ENCODE peak calls at places on chromosomes 5 and 9, in nine cellular contexts. One of them, this sample, is unnamed.

GRCh38 chr5:6850033-6850432 is 136.8 kb downstream of the TENT4A start:
- DNase-seq in astrocyte: no peak
- DNase-seq in ELR: no peak
- DNase-seq in mesothelial cell of epicardium: no peak
- DNase-seq in GM12891: no peak
- DNase-seq in stimulated activated CD4-positive, alpha-beta T cell treated with anti-CD3 and anti-CD28 coated beads, TNF-alpha, amount 100 ng/mL, for 1 hour: no peak
- DNase-seq in T-helper 2 cell: no peak
- DNase-seq in mammary epithelial cell: no peak
- DNase-seq in HAP-1: no peak
- DNase-seq in this sample: no peak

GRCh38 chr5:124732891-124733670 is 13.4 kb downstream of the ZNF608 start:
- DNase-seq in T-helper 2 cell: no peak
- DNase-seq in astrocyte: no peak
- DNase-seq in stimulated activated CD4-positive, alpha-beta T cell treated with anti-CD3 and anti-CD28 coated beads, TNF-alpha, amount 100 ng/mL, for 1 hour: no peak
- DNase-seq in mesothelial cell of epicardium: no peak
- DNase-seq in HAP-1: peak
- DNase-seq in ELR: no peak
- DNase-seq in mammary epithelial cell: no peak
- DNase-seq in GM12891: no peak
- DNase-seq in this sample: no peak

GRCh38 chr9:92668746-92669526 is 995 bp downstream of the IPPK start:
- DNase-seq in stimulated activated CD4-positive, alpha-beta T cell treated with anti-CD3 and anti-CD28 coated beads, TNF-alpha, amount 100 ng/mL, for 1 hour: no peak
- DNase-seq in T-helper 2 cell: no peak
- DNase-seq in astrocyte: peak
- DNase-seq in HAP-1: peak
- DNase-seq in GM12891: no peak
- DNase-seq in mammary epithelial cell: peak
- DNase-seq in ELR: peak
- DNase-seq in mesothelial cell of epicardium: no peak
- DNase-seq in this sample: peak

GRCh38 chr5:3179220-3179619 is 416.4 kb upstream of the IRX1 start:
- DNase-seq in mammary epithelial cell: no peak
- DNase-seq in stimulated activated CD4-positive, alpha-beta T cell treated with anti-CD3 and anti-CD28 coated beads, TNF-alpha, amount 100 ng/mL, for 1 hour: no peak
- DNase-seq in astrocyte: no peak
- DNase-seq in T-helper 2 cell: no peak
- DNase-seq in ELR: no peak
- DNase-seq in mesothelial cell of epicardium: no peak
- DNase-seq in GM12891: no peak
- DNase-seq in HAP-1: no peak
- DNase-seq in this sample: no peak

GRCh38 chr5:91641730-91642350 is 258.7 kb upstream of the ARRDC3 start:
- DNase-seq in stimulated activated CD4-positive, alpha-beta T cell treated with anti-CD3 and anti-CD28 coated beads, TNF-alpha, amount 100 ng/mL, for 1 hour: no peak
- DNase-seq in HAP-1: no peak
- DNase-seq in ELR: peak
- DNase-seq in GM12891: no peak
- DNase-seq in mesothelial cell of epicardium: no peak
- DNase-seq in astrocyte: peak
- DNase-seq in mammary epithelial cell: peak
- DNase-seq in T-helper 2 cell: no peak
- DNase-seq in this sample: no peak

GRCh38 chr5:50709471-50709870 is 43.0 kb downstream of the PARP8 start:
- DNase-seq in stimulated activated CD4-positive, alpha-beta T cell treated with anti-CD3 and anti-CD28 coated beads, TNF-alpha, amount 100 ng/mL, for 1 hour: no peak
- DNase-seq in mesothelial cell of epicardium: no peak
- DNase-seq in mammary epithelial cell: peak
- DNase-seq in ELR: peak
- DNase-seq in T-helper 2 cell: no peak
- DNase-seq in HAP-1: no peak
- DNase-seq in astrocyte: peak
- DNase-seq in GM12891: no peak
- DNase-seq in this sample: no peak

GRCh38 chr5:15943487-15943886 is 236.1 kb downstream of the MARCHF11 start:
- DNase-seq in mammary epithelial cell: no peak
- DNase-seq in T-helper 2 cell: no peak
- DNase-seq in astrocyte: peak
- DNase-seq in stimulated activated CD4-positive, alpha-beta T cell treated with anti-CD3 and anti-CD28 coated beads, TNF-alpha, amount 100 ng/mL, for 1 hour: no peak
- DNase-seq in HAP-1: no peak
- DNase-seq in ELR: peak
- DNase-seq in GM12891: no peak
- DNase-seq in mesothelial cell of epicardium: no peak
- DNase-seq in this sample: no peak

GRCh38 chr5:111389390-111390082 is 122.8 kb downstream of the STARD4 start:
- DNase-seq in astrocyte: peak
- DNase-seq in T-helper 2 cell: no peak
- DNase-seq in HAP-1: no peak
- DNase-seq in ELR: peak
- DNase-seq in stimulated activated CD4-positive, alpha-beta T cell treated with anti-CD3 and anti-CD28 coated beads, TNF-alpha, amount 100 ng/mL, for 1 hour: no peak
- DNase-seq in mesothelial cell of epicardium: no peak
- DNase-seq in GM12891: no peak
- DNase-seq in mammary epithelial cell: peak
- DNase-seq in this sample: no peak

GRCh38 chr9:17824191-17824926 is 245.5 kb downstream of the SH3GL2 start:
- DNase-seq in astrocyte: peak
- DNase-seq in ELR: no peak
- DNase-seq in mesothelial cell of epicardium: no peak
- DNase-seq in T-helper 2 cell: no peak
- DNase-seq in stimulated activated CD4-positive, alpha-beta T cell treated with anti-CD3 and anti-CD28 coated beads, TNF-alpha, amount 100 ng/mL, for 1 hour: no peak
- DNase-seq in GM12891: no peak
- DNase-seq in mammary epithelial cell: no peak
- DNase-seq in HAP-1: no peak
- DNase-seq in this sample: no peak

GRCh38 chr9:15831384-15831783 is 278.5 kb downstream of the CCDC171 start:
- DNase-seq in astrocyte: no peak
- DNase-seq in HAP-1: no peak
- DNase-seq in stimulated activated CD4-positive, alpha-beta T cell treated with anti-CD3 and anti-CD28 coated beads, TNF-alpha, amount 100 ng/mL, for 1 hour: no peak
- DNase-seq in ELR: no peak
- DNase-seq in GM12891: no peak
- DNase-seq in T-helper 2 cell: no peak
- DNase-seq in mesothelial cell of epicardium: no peak
- DNase-seq in mammary epithelial cell: no peak
- DNase-seq in this sample: no peak

GRCh38 chr5:96977228-96977627 is 41.3 kb downstream of the LNPEP start:
- DNase-seq in GM12891: no peak
- DNase-seq in astrocyte: no peak
- DNase-seq in ELR: no peak
- DNase-seq in T-helper 2 cell: no peak
- DNase-seq in mammary epithelial cell: no peak
- DNase-seq in HAP-1: no peak
- DNase-seq in mesothelial cell of epicardium: no peak
- DNase-seq in stimulated activated CD4-positive, alpha-beta T cell treated with anti-CD3 and anti-CD28 coated beads, TNF-alpha, amount 100 ng/mL, for 1 hour: no peak
- DNase-seq in this sample: no peak

GRCh38 chr5:139110526-139111168 is 87.5 kb downstream of the SIL1 start:
- DNase-seq in ELR: no peak
- DNase-seq in GM12891: no peak
- DNase-seq in astrocyte: no peak
- DNase-seq in T-helper 2 cell: no peak
- DNase-seq in mesothelial cell of epicardium: no peak
- DNase-seq in HAP-1: no peak
- DNase-seq in stimulated activated CD4-positive, alpha-beta T cell treated with anti-CD3 and anti-CD28 coated beads, TNF-alpha, amount 100 ng/mL, for 1 hour: no peak
- DNase-seq in mammary epithelial cell: no peak
- DNase-seq in this sample: no peak

GRCh38 chr9:82327641-82328040 is 339.1 kb downstream of the SPATA31D1 start:
- DNase-seq in T-helper 2 cell: no peak
- DNase-seq in stimulated activated CD4-positive, alpha-beta T cell treated with anti-CD3 and anti-CD28 coated beads, TNF-alpha, amount 100 ng/mL, for 1 hour: no peak
- DNase-seq in astrocyte: no peak
- DNase-seq in ELR: no peak
- DNase-seq in HAP-1: no peak
- DNase-seq in mammary epithelial cell: no peak
- DNase-seq in mesothelial cell of epicardium: no peak
- DNase-seq in GM12891: no peak
- DNase-seq in this sample: no peak

GRCh38 chr9:100601216-100601615 is 23.3 kb downstream of the CAVIN4 start:
- DNase-seq in mesothelial cell of epicardium: no peak
- DNase-seq in stimulated activated CD4-positive, alpha-beta T cell treated with anti-CD3 and anti-CD28 coated beads, TNF-alpha, amount 100 ng/mL, for 1 hour: no peak
- DNase-seq in ELR: peak
- DNase-seq in mammary epithelial cell: peak
- DNase-seq in astrocyte: peak
- DNase-seq in HAP-1: peak
- DNase-seq in T-helper 2 cell: peak
- DNase-seq in GM12891: no peak
- DNase-seq in this sample: no peak

GRCh38 chr9:109052416-109052815 is 39.1 kb upstream of the CTNNAL1 start:
- DNase-seq in astrocyte: peak
- DNase-seq in mesothelial cell of epicardium: no peak
- DNase-seq in stimulated activated CD4-positive, alpha-beta T cell treated with anti-CD3 and anti-CD28 coated beads, TNF-alpha, amount 100 ng/mL, for 1 hour: no peak
- DNase-seq in GM12891: no peak
- DNase-seq in mammary epithelial cell: no peak
- DNase-seq in HAP-1: no peak
- DNase-seq in ELR: no peak
- DNase-seq in T-helper 2 cell: no peak
- DNase-seq in this sample: no peak

GRCh38 chr9:21741151-21741550 is 61.3 kb upstream of the MTAP start:
- DNase-seq in GM12891: no peak
- DNase-seq in stimulated activated CD4-positive, alpha-beta T cell treated with anti-CD3 and anti-CD28 coated beads, TNF-alpha, amount 100 ng/mL, for 1 hour: no peak
- DNase-seq in HAP-1: no peak
- DNase-seq in astrocyte: peak
- DNase-seq in ELR: no peak
- DNase-seq in T-helper 2 cell: no peak
- DNase-seq in mesothelial cell of epicardium: no peak
- DNase-seq in mammary epithelial cell: no peak
- DNase-seq in this sample: no peak

GRCh38 chr5:125210241-125210947 is 464.0 kb upstream of the ZNF608 start:
- DNase-seq in stimulated activated CD4-positive, alpha-beta T cell treated with anti-CD3 and anti-CD28 coated beads, TNF-alpha, amount 100 ng/mL, for 1 hour: no peak
- DNase-seq in GM12891: no peak
- DNase-seq in astrocyte: no peak
- DNase-seq in HAP-1: no peak
- DNase-seq in T-helper 2 cell: no peak
- DNase-seq in mesothelial cell of epicardium: no peak
- DNase-seq in ELR: no peak
- DNase-seq in mammary epithelial cell: peak
- DNase-seq in this sample: no peak

GRCh38 chr5:10607023-10607665 is 43.3 kb downstream of the ANKRD33B start:
- DNase-seq in stimulated activated CD4-positive, alpha-beta T cell treated with anti-CD3 and anti-CD28 coated beads, TNF-alpha, amount 100 ng/mL, for 1 hour: no peak
- DNase-seq in astrocyte: peak
- DNase-seq in T-helper 2 cell: no peak
- DNase-seq in HAP-1: peak
- DNase-seq in mammary epithelial cell: no peak
- DNase-seq in mesothelial cell of epicardium: no peak
- DNase-seq in ELR: no peak
- DNase-seq in GM12891: no peak
- DNase-seq in this sample: peak

GRCh38 chr5:29382735-29383280 is 1810.7 kb upstream of the CDH6 start:
- DNase-seq in T-helper 2 cell: no peak
- DNase-seq in mammary epithelial cell: no peak
- DNase-seq in mesothelial cell of epicardium: no peak
- DNase-seq in GM12891: no peak
- DNase-seq in astrocyte: no peak
- DNase-seq in stimulated activated CD4-positive, alpha-beta T cell treated with anti-CD3 and anti-CD28 coated beads, TNF-alpha, amount 100 ng/mL, for 1 hour: no peak
- DNase-seq in HAP-1: no peak
- DNase-seq in ELR: no peak
- DNase-seq in this sample: no peak

GRCh38 chr9:127949827-127950512 is 12.3 kb upstream of the DPM2 start:
- DNase-seq in stimulated activated CD4-positive, alpha-beta T cell treated with anti-CD3 and anti-CD28 coated beads, TNF-alpha, amount 100 ng/mL, for 1 hour: no peak
- DNase-seq in astrocyte: no peak
- DNase-seq in HAP-1: no peak
- DNase-seq in mesothelial cell of epicardium: no peak
- DNase-seq in mammary epithelial cell: no peak
- DNase-seq in T-helper 2 cell: no peak
- DNase-seq in ELR: no peak
- DNase-seq in GM12891: no peak
- DNase-seq in this sample: no peak

GRCh38 chr9:87428659-87429058 is 69.0 kb upstream of the DAPK1 start:
- DNase-seq in ELR: no peak
- DNase-seq in GM12891: no peak
- DNase-seq in T-helper 2 cell: no peak
- DNase-seq in stimulated activated CD4-positive, alpha-beta T cell treated with anti-CD3 and anti-CD28 coated beads, TNF-alpha, amount 100 ng/mL, for 1 hour: no peak
- DNase-seq in astrocyte: no peak
- DNase-seq in mammary epithelial cell: no peak
- DNase-seq in HAP-1: no peak
- DNase-seq in mesothelial cell of epicardium: no peak
- DNase-seq in this sample: no peak

GRCh38 chr5:125888358-125888757 is 534.9 kb upstream of the GRAMD2B start:
- DNase-seq in mammary epithelial cell: no peak
- DNase-seq in mesothelial cell of epicardium: no peak
- DNase-seq in HAP-1: no peak
- DNase-seq in GM12891: no peak
- DNase-seq in T-helper 2 cell: no peak
- DNase-seq in stimulated activated CD4-positive, alpha-beta T cell treated with anti-CD3 and anti-CD28 coated beads, TNF-alpha, amount 100 ng/mL, for 1 hour: no peak
- DNase-seq in ELR: no peak
- DNase-seq in astrocyte: no peak
- DNase-seq in this sample: no peak

GRCh38 chr5:167699434-167699833 is 592.0 kb upstream of the WWC1 start:
- DNase-seq in mesothelial cell of epicardium: no peak
- DNase-seq in mammary epithelial cell: peak
- DNase-seq in astrocyte: peak
- DNase-seq in HAP-1: peak
- DNase-seq in GM12891: no peak
- DNase-seq in T-helper 2 cell: no peak
- DNase-seq in stimulated activated CD4-positive, alpha-beta T cell treated with anti-CD3 and anti-CD28 coated beads, TNF-alpha, amount 100 ng/mL, for 1 hour: no peak
- DNase-seq in ELR: peak
- DNase-seq in this sample: no peak

GRCh38 chr5:157744055-157745011 is 821 bp downstream of the LSM11 start:
- DNase-seq in mesothelial cell of epicardium: peak
- DNase-seq in stimulated activated CD4-positive, alpha-beta T cell treated with anti-CD3 and anti-CD28 coated beads, TNF-alpha, amount 100 ng/mL, for 1 hour: no peak
- DNase-seq in T-helper 2 cell: peak
- DNase-seq in astrocyte: no peak
- DNase-seq in ELR: peak
- DNase-seq in GM12891: peak
- DNase-seq in HAP-1: peak
- DNase-seq in mammary epithelial cell: no peak
- DNase-seq in this sample: no peak

GRCh38 chr9:27162045-27162444 is 53.0 kb downstream of the TEK start:
- DNase-seq in GM12891: no peak
- DNase-seq in T-helper 2 cell: no peak
- DNase-seq in stimulated activated CD4-positive, alpha-beta T cell treated with anti-CD3 and anti-CD28 coated beads, TNF-alpha, amount 100 ng/mL, for 1 hour: no peak
- DNase-seq in HAP-1: no peak
- DNase-seq in astrocyte: peak
- DNase-seq in mammary epithelial cell: no peak
- DNase-seq in mesothelial cell of epicardium: no peak
- DNase-seq in ELR: no peak
- DNase-seq in this sample: no peak

GRCh38 chr5:40875958-40876357 is 33.3 kb upstream of the C7 start:
- DNase-seq in mesothelial cell of epicardium: no peak
- DNase-seq in ELR: no peak
- DNase-seq in GM12891: no peak
- DNase-seq in astrocyte: no peak
- DNase-seq in stimulated activated CD4-positive, alpha-beta T cell treated with anti-CD3 and anti-CD28 coated beads, TNF-alpha, amount 100 ng/mL, for 1 hour: no peak
- DNase-seq in HAP-1: no peak
- DNase-seq in mammary epithelial cell: no peak
- DNase-seq in T-helper 2 cell: no peak
- DNase-seq in this sample: no peak

GRCh38 chr5:172412724-172413260 is 41.5 kb downstream of the SH3PXD2B start:
- DNase-seq in HAP-1: no peak
- DNase-seq in astrocyte: peak
- DNase-seq in GM12891: no peak
- DNase-seq in ELR: peak
- DNase-seq in T-helper 2 cell: no peak
- DNase-seq in stimulated activated CD4-positive, alpha-beta T cell treated with anti-CD3 and anti-CD28 coated beads, TNF-alpha, amount 100 ng/mL, for 1 hour: no peak
- DNase-seq in mesothelial cell of epicardium: no peak
- DNase-seq in mammary epithelial cell: peak
- DNase-seq in this sample: peak

GRCh38 chr9:93123561-93124283 is 10.3 kb downstream of the NINJ1 start:
- DNase-seq in stimulated activated CD4-positive, alpha-beta T cell treated with anti-CD3 and anti-CD28 coated beads, TNF-alpha, amount 100 ng/mL, for 1 hour: no peak
- DNase-seq in T-helper 2 cell: no peak
- DNase-seq in mesothelial cell of epicardium: no peak
- DNase-seq in GM12891: peak
- DNase-seq in mammary epithelial cell: no peak
- DNase-seq in astrocyte: no peak
- DNase-seq in ELR: no peak
- DNase-seq in HAP-1: no peak
- DNase-seq in this sample: peak

This sample was measured in Right ventricle myocardium superior.